ENCODE peak calls at places on chromosomes 12 and 14, in four cellular contexts. L, J, W and P are unnamed samples. For H3K4me1, the result is how much of the 10 kb centered on the place peaks cover.

GRCh38 chr12:65620026-65620425 is 204.3 kb upstream of the HMGA2 start:
- DNase-seq in W (no peak), L (no peak), J (no peak), P (no peak)

GRCh38 chr14:56115471-56115870 is 2.7 kb upstream of the PELI2 start:
- DNase-seq in J (no peak), W (no peak), L (no peak), P (no peak)

GRCh38 chr14:68649461-68650189 is 143.2 kb downstream of the ZFP36L1 start:
- DNase-seq in L (peak), W (no peak), J (no peak), P (no peak)

GRCh38 chr12:1855241-1855640 is 34.9 kb downstream of the LRTM2 start:
- DNase-seq in L (no peak), J (no peak), W (no peak), P (peak)

GRCh38 chr12:80632835-80633234 is 74.6 kb upstream of the MYF6 start:
- DNase-seq in J (no peak), W (no peak), L (no peak), P (peak)

GRCh38 chr12:39064712-39065111 is 159.3 kb upstream of the CPNE8 start:
- DNase-seq in L (no peak), W (no peak), J (no peak), P (no peak)

GRCh38 chr12:81294325-81295190 is 216.7 kb downstream of the ACSS3 start:
- DNase-seq in L (no peak), J (no peak), W (no peak), P (no peak)

GRCh38 chr14:31902002-31902401 is 175.1 kb upstream of the ARHGAP5 start:
- DNase-seq in L (no peak), W (no peak), J (no peak), P (peak)

GRCh38 chr14:49484180-49484579 is 102.0 kb downstream of the RPS29 start:
- DNase-seq in W (no peak), J (no peak), L (no peak), P (no peak)

GRCh38 chr14:49489341-49489740 is 96.8 kb downstream of the RPS29 start:
- DNase-seq in W (no peak), L (no peak), J (no peak), P (no peak)

GRCh38 chr14:49487238-49487637 is 98.9 kb downstream of the RPS29 start:
- DNase-seq in W (no peak), L (no peak), J (no peak), P (no peak)

GRCh38 chr14:49483266-49483665 is 102.9 kb downstream of the RPS29 start:
- DNase-seq in J (no peak), W (no peak), L (no peak), P (no peak)

GRCh38 chr14:49485290-49485689 is 100.9 kb downstream of the RPS29 start:
- DNase-seq in L (no peak), W (no peak), J (no peak), P (no peak)
- TF ChIP-seq CTCF in L (no peak), W (no peak), J (no peak), P (no peak)

DNA sequence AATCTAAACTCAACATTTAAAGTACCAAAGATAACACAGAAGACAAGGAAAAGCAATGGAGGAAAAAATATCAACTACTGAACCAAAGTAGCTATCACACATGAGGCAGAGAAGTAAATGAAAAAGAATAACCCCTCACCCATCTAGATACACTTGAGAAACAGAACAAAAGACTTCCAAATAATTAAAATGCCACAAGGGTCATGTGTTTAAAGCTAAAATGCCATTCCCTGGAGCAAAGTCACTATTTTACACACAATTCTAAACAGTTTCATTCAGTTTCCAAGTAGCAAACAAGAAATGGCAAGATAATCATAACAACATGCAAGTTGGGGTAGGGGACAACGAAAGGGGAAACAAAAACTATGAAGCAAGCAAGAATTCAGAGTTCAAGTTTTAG is 12.0 kb downstream of the OSBPL8 start:
- DNase-seq in W (no peak), J (no peak), L (no peak), P (no peak)
- H3K4me1 ChIP-seq in W (under half), J (under half), L (under half), P (under half)

DNA sequence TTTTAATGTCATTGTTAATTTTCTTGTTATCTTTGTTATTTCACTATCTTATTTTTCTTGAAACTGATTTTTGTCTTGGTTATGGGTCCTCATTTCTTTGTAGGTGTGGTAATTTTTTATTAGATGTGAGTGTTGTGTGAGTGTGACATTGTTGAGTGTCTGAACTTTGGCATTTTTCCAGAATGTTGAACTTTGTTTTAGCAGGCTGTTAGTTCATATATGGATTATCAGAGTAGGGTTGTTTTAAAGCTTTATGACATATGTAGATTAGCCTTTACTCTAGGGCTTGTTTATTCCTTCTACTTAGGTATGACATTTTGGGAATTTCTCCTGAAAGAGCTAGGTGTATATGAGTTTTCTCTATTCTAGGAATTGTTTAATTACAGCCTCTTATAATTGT is 103.9 kb downstream of the ARID2 start:
- DNase-seq in W (no peak), L (no peak), J (no peak), P (no peak)
- TF ChIP-seq CTCF in W (no peak), L (no peak), J (no peak), P (no peak)

GRCh38 chr12:53233671-53234091 is 1.7 kb upstream of the RARG start:
- DNase-seq in L (peak), W (no peak), J (no peak), P (no peak)
- H3K4me1 ChIP-seq in L (under half), W (under half), J (under half), P (under half)

DNA sequence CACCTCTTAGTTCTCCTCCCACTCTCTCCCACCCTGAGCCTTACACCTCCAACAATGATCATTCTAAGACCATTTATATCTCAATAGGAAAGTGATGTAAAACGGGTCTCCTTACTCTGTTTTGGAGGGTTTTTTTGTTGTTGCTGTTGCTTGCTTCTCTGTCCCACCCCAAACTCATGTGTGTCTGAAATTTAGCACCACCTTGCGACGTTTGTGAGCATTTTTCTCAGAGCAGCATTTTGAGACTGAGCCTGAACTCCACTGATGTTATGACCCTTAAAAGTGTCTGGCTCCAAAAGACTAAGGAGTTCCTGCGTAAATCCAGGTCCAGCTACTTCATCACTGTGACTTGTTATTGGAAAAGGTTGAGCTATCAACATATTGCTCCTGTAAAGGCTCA is 155.0 kb downstream of the DAD1 start:
- DNase-seq in L (no peak), W (no peak), J (no peak), P (no peak)
- TF ChIP-seq CTCF in L (no peak), W (no peak), J (no peak), P (peak)

DNA sequence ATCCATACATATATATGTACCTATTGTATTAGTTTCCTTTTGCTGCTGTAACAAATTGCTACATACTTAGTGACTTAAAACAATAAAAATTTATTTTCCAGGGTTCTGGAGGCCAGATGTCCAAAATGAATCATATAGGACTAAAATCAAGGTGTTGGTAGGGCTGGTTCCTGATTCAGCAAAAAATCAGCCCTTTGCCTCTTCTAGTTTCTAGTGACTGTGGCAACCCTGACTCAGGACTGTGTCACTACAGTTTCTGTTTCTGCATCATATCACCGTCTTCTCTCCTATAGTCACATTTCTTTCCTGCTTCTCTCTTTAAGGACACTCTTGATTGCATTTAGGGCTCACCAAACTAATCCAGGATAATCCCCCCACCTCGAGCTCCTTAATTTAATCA is 386.3 kb upstream of the TBX3 start:
- DNase-seq in L (no peak), J (no peak), W (no peak), P (no peak)
- H3K4me1 ChIP-seq in L (under half), J (under half), W (under half), P (under half)

GRCh38 chr12:132373967-132374820 is 44.8 kb upstream of the GALNT9 start:
- DNase-seq in W (no peak), J (no peak), L (no peak), P (no peak)
- TF ChIP-seq CTCF in W (no peak), J (no peak), L (no peak), P (no peak)